ENCODE peak calls at places on chromosomes 5 and 9, in six cellular contexts. One of them, this sample, is unnamed.

GRCh38 chr9:87201316-87201715 is 254.0 kb upstream of the GAS1 start:
- DNase-seq in GM12891: no peak
- DNase-seq in H1: no peak
- DNase-seq in K562: no peak
- DNase-seq in GM12878: no peak
- DNase-seq in HepG2: no peak
- DNase-seq in this sample: no peak

GRCh38 chr5:68884893-68885292 is 208.9 kb upstream of the SLC30A5 start:
- DNase-seq in GM12891: no peak
- DNase-seq in H1: no peak
- DNase-seq in K562: peak; percentile 23
- DNase-seq in GM12878: no peak
- DNase-seq in HepG2: peak; percentile 13
- DNase-seq in this sample: no peak

GRCh38 chr9:121725008-121725795 is 73.8 kb downstream of the DAB2IP start:
- DNase-seq in GM12891: no peak
- DNase-seq in H1: no peak
- DNase-seq in K562: no peak
- DNase-seq in GM12878: no peak
- DNase-seq in HepG2: no peak
- DNase-seq in this sample: no peak

GRCh38 chr5:173180331-173180730 is 36.0 kb downstream of the BNIP1 start:
- DNase-seq in GM12891: no peak
- DNase-seq in H1: no peak
- DNase-seq in K562: no peak
- DNase-seq in GM12878: no peak
- DNase-seq in HepG2: no peak
- DNase-seq in this sample: no peak

GRCh38 chr9:121107041-121107440 is 32.3 kb downstream of the CNTRL start:
- DNase-seq in GM12891: no peak
- DNase-seq in H1: no peak
- DNase-seq in K562: peak; percentile 33
- DNase-seq in GM12878: no peak
- DNase-seq in HepG2: peak; percentile 10
- DNase-seq in this sample: no peak

GRCh38 chr5:125700380-125700856 is 722.8 kb upstream of the GRAMD2B start:
- DNase-seq in GM12891: no peak
- DNase-seq in H1: no peak
- DNase-seq in K562: no peak
- DNase-seq in GM12878: no peak
- DNase-seq in HepG2: peak; percentile 39
- DNase-seq in this sample: no peak

GRCh38 chr5:98500811-98501210 is 272.7 kb upstream of the RGMB start:
- DNase-seq in GM12891: no peak
- DNase-seq in H1: no peak
- DNase-seq in K562: no peak
- DNase-seq in GM12878: no peak
- DNase-seq in HepG2: no peak
- DNase-seq in this sample: no peak

GRCh38 chr5:173056783-173057061 is 570 bp downstream of the CREBRF start:
- DNase-seq in GM12891: peak; percentile 60
- DNase-seq in H1: no peak
- DNase-seq in K562: peak; percentile 77
- DNase-seq in GM12878: no peak
- DNase-seq in HepG2: no peak
- DNase-seq in this sample: no peak

GRCh38 chr5:100708625-100709171 is 173.5 kb downstream of the FAM174A start:
- DNase-seq in GM12891: no peak
- DNase-seq in H1: no peak
- DNase-seq in K562: no peak
- DNase-seq in GM12878: no peak
- DNase-seq in HepG2: no peak
- DNase-seq in this sample: no peak

GRCh38 chr9:35649431-35650340 is 1.0 kb downstream of the SIT1 start:
- DNase-seq in GM12891: no peak
- DNase-seq in H1: no peak
- DNase-seq in K562: peak; percentile 28
- DNase-seq in GM12878: no peak
- DNase-seq in HepG2: no peak
- DNase-seq in this sample: no peak

GRCh38 chr9:70080481-70081119 is 37.0 kb downstream of the MAMDC2 start:
- DNase-seq in GM12891: no peak
- DNase-seq in H1: no peak
- DNase-seq in K562: no peak
- DNase-seq in GM12878: no peak
- DNase-seq in HepG2: peak; percentile 3
- DNase-seq in this sample: no peak

GRCh38 chr9:72305102-72305546 is 59.9 kb downstream of the ZFAND5 start:
- DNase-seq in GM12891: no peak
- DNase-seq in H1: no peak
- DNase-seq in K562: peak; percentile 9
- DNase-seq in GM12878: no peak
- DNase-seq in HepG2: peak; percentile 6
- DNase-seq in this sample: peak; percentile 15

GRCh38 chr9:93680445-93681315 is 104.3 kb downstream of the PHF2 start:
- DNase-seq in GM12891: no peak
- DNase-seq in H1: peak; percentile 43
- DNase-seq in K562: no peak
- DNase-seq in GM12878: no peak
- DNase-seq in HepG2: no peak
- DNase-seq in this sample: peak; percentile 13

GRCh38 chr9:125634040-125634717 is 72.8 kb downstream of the MAPKAP1 start:
- DNase-seq in GM12891: no peak
- DNase-seq in H1: no peak
- DNase-seq in K562: no peak
- DNase-seq in GM12878: no peak
- DNase-seq in HepG2: no peak
- DNase-seq in this sample: no peak

GRCh38 chr5:73692166-73692640 is 66.2 kb downstream of the ARHGEF28 start:
- DNase-seq in GM12891: no peak
- DNase-seq in H1: no peak
- DNase-seq in K562: no peak
- DNase-seq in GM12878: no peak
- DNase-seq in HepG2: no peak
- DNase-seq in this sample: no peak

GRCh38 chr5:32767948-32768427 is 56.9 kb downstream of the NPR3 start:
- DNase-seq in GM12891: no peak
- DNase-seq in H1: no peak
- DNase-seq in K562: no peak
- DNase-seq in GM12878: no peak
- DNase-seq in HepG2: peak; percentile 80
- DNase-seq in this sample: no peak

GRCh38 chr5:133944263-133945230 is 23.9 kb downstream of the C5orf15 start:
- DNase-seq in GM12891: no peak
- DNase-seq in H1: peak; percentile 85
- DNase-seq in K562: peak; percentile 79
- DNase-seq in GM12878: no peak
- DNase-seq in HepG2: peak; percentile 47
- DNase-seq in this sample: no peak

GRCh38 chr5:73486119-73486899 is 11.9 kb upstream of the BTF3 start:
- DNase-seq in GM12891: no peak
- DNase-seq in H1: peak; percentile 55
- DNase-seq in K562: no peak
- DNase-seq in GM12878: no peak
- DNase-seq in HepG2: no peak
- DNase-seq in this sample: no peak

GRCh38 chr5:133957591-133957990 is 10.8 kb downstream of the C5orf15 start:
- DNase-seq in GM12891: no peak
- DNase-seq in H1: no peak
- DNase-seq in K562: no peak
- DNase-seq in GM12878: peak; percentile 74
- DNase-seq in HepG2: no peak
- DNase-seq in this sample: no peak

GRCh38 chr5:37370550-37370863 is 399 bp downstream of the NUP155 start:
- DNase-seq in GM12891: no peak
- DNase-seq in H1: no peak
- DNase-seq in K562: no peak
- DNase-seq in GM12878: no peak
- DNase-seq in HepG2: no peak
- DNase-seq in this sample: no peak

GRCh38 chr5:115306011-115306530 is 9.6 kb upstream of the CCDC112 start:
- DNase-seq in GM12891: no peak
- DNase-seq in H1: no peak
- DNase-seq in K562: no peak
- DNase-seq in GM12878: no peak
- DNase-seq in HepG2: no peak
- DNase-seq in this sample: no peak

GRCh38 chr9:99057665-99058625 is 47.0 kb upstream of the TGFBR1 start:
- DNase-seq in GM12891: peak; percentile 44
- DNase-seq in H1: no peak
- DNase-seq in K562: peak; percentile 66
- DNase-seq in GM12878: peak; percentile 64
- DNase-seq in HepG2: no peak
- DNase-seq in this sample: peak; percentile 34

GRCh38 chr5:96001262-96001661 is 39.6 kb upstream of the ELL2 start:
- DNase-seq in GM12891: no peak
- DNase-seq in H1: no peak
- DNase-seq in K562: no peak
- DNase-seq in GM12878: no peak
- DNase-seq in HepG2: peak; percentile 85
- DNase-seq in this sample: no peak

GRCh38 chr5:171750316-171750788 is 35.3 kb upstream of the SMIM23 start:
- DNase-seq in GM12891: no peak
- DNase-seq in H1: peak; percentile 58
- DNase-seq in K562: no peak
- DNase-seq in GM12878: no peak
- DNase-seq in HepG2: peak; percentile 4
- DNase-seq in this sample: no peak

GRCh38 chr5:102933721-102934459 is 178.8 kb downstream of the PAM start:
- DNase-seq in GM12891: no peak
- DNase-seq in H1: no peak
- DNase-seq in K562: no peak
- DNase-seq in GM12878: no peak
- DNase-seq in HepG2: no peak
- DNase-seq in this sample: no peak
- TF ChIP-seq POLR2AphosphoS5 in GM12891: no peak
- TF ChIP-seq POLR2AphosphoS5 in H1: no peak
- TF ChIP-seq POLR2AphosphoS5 in K562: no peak
- TF ChIP-seq POLR2AphosphoS5 in GM12878: no peak
- TF ChIP-seq POLR2AphosphoS5 in HepG2: no peak
- TF ChIP-seq POLR2AphosphoS5 in this sample: no peak

GRCh38 chr9:131629827-131630205 is 84.5 kb downstream of the PRRT1B start:
- DNase-seq in GM12891: no peak
- DNase-seq in H1: no peak
- DNase-seq in K562: no peak
- DNase-seq in GM12878: no peak
- DNase-seq in HepG2: no peak
- DNase-seq in this sample: no peak

GRCh38 chr9:131628821-131629197 is 83.5 kb downstream of the PRRT1B start:
- DNase-seq in GM12891: no peak
- DNase-seq in H1: no peak
- DNase-seq in K562: no peak
- DNase-seq in GM12878: no peak
- DNase-seq in HepG2: no peak
- DNase-seq in this sample: no peak

GRCh38 chr9:131631254-131631653 is 85.9 kb downstream of the PRRT1B start:
- DNase-seq in GM12891: no peak
- DNase-seq in H1: no peak
- DNase-seq in K562: no peak
- DNase-seq in GM12878: no peak
- DNase-seq in HepG2: no peak
- DNase-seq in this sample: no peak

GRCh38 chr9:131627846-131628820 is 82.8 kb downstream of the PRRT1B start:
- DNase-seq in GM12891: no peak
- DNase-seq in H1: no peak
- DNase-seq in K562: no peak
- DNase-seq in GM12878: no peak
- DNase-seq in HepG2: no peak
- DNase-seq in this sample: no peak

DNA sequence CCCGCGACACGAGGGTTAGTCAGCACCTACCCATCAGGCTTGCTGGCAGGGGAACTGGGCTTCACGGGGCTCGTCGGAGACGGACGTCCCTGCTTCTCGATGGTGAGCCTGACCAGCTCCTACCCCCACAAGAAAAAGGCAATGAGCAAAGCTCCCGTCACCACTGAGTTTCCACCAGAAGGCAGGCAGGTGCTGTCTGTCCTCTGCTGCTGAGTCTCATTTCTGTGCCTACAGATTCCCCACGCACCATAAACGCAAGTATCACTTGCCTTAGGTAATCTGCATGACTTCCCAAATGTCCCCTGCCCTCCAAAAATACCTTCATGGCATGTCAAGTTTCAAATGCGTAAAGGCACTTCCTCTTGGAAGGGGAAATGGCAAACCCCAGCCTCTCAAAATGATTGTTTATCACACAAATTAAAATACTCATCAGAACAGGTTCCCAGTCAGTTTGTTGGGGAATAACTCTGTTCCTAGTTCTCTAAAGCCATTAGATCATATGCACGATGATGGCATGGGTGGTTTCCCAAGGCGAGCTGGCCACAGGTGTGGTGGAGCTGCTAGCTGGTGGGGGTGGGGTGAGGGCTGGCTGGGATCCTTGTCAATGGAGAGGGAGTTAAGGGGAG is 85.0 kb downstream of the PRRT1B start:
- DNase-seq in GM12891: no peak
- DNase-seq in H1: no peak
- DNase-seq in K562: no peak
- DNase-seq in GM12878: peak; percentile 75
- DNase-seq in HepG2: no peak
- DNase-seq in this sample: peak; percentile 39
- TF ChIP-seq POLR2A in GM12891: no peak
- TF ChIP-seq POLR2A in H1: no peak
- TF ChIP-seq POLR2A in K562: no peak
- TF ChIP-seq POLR2A in GM12878: peak; percentile 71
- TF ChIP-seq POLR2A in HepG2: no peak
- TF ChIP-seq POLR2A in this sample: peak; percentile 71

GRCh38 chr5:39801306-39801705 is 376.5 kb upstream of the DAB2 start:
- DNase-seq in GM12891: no peak
- DNase-seq in H1: no peak
- DNase-seq in K562: no peak
- DNase-seq in GM12878: no peak
- DNase-seq in HepG2: no peak
- DNase-seq in this sample: no peak
- TF ChIP-seq TAF1 in GM12891: no peak
- TF ChIP-seq TAF1 in H1: no peak
- TF ChIP-seq TAF1 in K562: no peak
- TF ChIP-seq TAF1 in GM12878: no peak
- TF ChIP-seq TAF1 in HepG2: no peak
- TF ChIP-seq TAF1 in this sample: no peak

GRCh38 chr5:149826574-149826973 is 96.5 kb downstream of the PPARGC1B start:
- DNase-seq in GM12891: no peak
- DNase-seq in H1: no peak
- DNase-seq in K562: no peak
- DNase-seq in GM12878: no peak
- DNase-seq in HepG2: no peak
- DNase-seq in this sample: no peak

GRCh38 chr5:149823350-149823749 is 93.2 kb downstream of the PPARGC1B start:
- DNase-seq in GM12891: no peak
- DNase-seq in H1: no peak
- DNase-seq in K562: no peak
- DNase-seq in GM12878: no peak
- DNase-seq in HepG2: no peak
- DNase-seq in this sample: no peak

GRCh38 chr5:149827086-149827485 is 97.0 kb downstream of the PPARGC1B start:
- DNase-seq in GM12891: no peak
- DNase-seq in H1: no peak
- DNase-seq in K562: no peak
- DNase-seq in GM12878: no peak
- DNase-seq in HepG2: no peak
- DNase-seq in this sample: no peak

GRCh38 chr5:149824115-149824514 is 94.0 kb downstream of the PPARGC1B start:
- DNase-seq in GM12891: no peak
- DNase-seq in H1: no peak
- DNase-seq in K562: no peak
- DNase-seq in GM12878: no peak
- DNase-seq in HepG2: peak; percentile 11
- DNase-seq in this sample: no peak

GRCh38 chr5:149824851-149825250 is 94.7 kb downstream of the PPARGC1B start:
- DNase-seq in GM12891: no peak
- DNase-seq in H1: no peak
- DNase-seq in K562: no peak
- DNase-seq in GM12878: no peak
- DNase-seq in HepG2: no peak
- DNase-seq in this sample: no peak
- TF ChIP-seq POLR2AphosphoS5 in GM12891: no peak
- TF ChIP-seq POLR2AphosphoS5 in H1: no peak
- TF ChIP-seq POLR2AphosphoS5 in K562: no peak
- TF ChIP-seq POLR2AphosphoS5 in GM12878: no peak
- TF ChIP-seq POLR2AphosphoS5 in HepG2: no peak
- TF ChIP-seq POLR2AphosphoS5 in this sample: no peak

This sample was measured in GM12892.